ENCODE peak calls at places on chromosomes 4 and X, in five cellular contexts. C, U, L, S and O are unnamed samples.

GRCh38 chrX:105610401-105610800 is 211.9 kb upstream of the NRK start:
- DNase-seq in S (no peak), U (no peak), L (no peak), C (no peak), O (no peak)

GRCh38 chrX:25028726-25029125 is 13.0 kb upstream of the ARX start:
- DNase-seq in C (no peak), S (no peak), U (no peak), L (no peak), O (no peak)

GRCh38 chr4:123304151-123305021 is 92.2 kb upstream of the SPRY1 start:
- DNase-seq in L (peak; percentile 36), S (no peak), C (no peak), U (no peak), O (no peak)

GRCh38 chr4:48340276-48340904 is 939 bp upstream of the SLAIN2 start:
- DNase-seq in L (no peak), C (no peak), S (no peak), U (no peak), O (peak; percentile 85)

GRCh38 chrX:39814391-39814790 is 283.4 kb downstream of the BCOR start:
- DNase-seq in S (peak; percentile 16), C (no peak), U (peak; percentile 42), L (no peak), O (peak; percentile 56)

GRCh38 chr4:3880595-3881120 is 114.5 kb downstream of the ADRA2C start:
- DNase-seq in C (peak; percentile 19), U (peak; percentile 83), L (peak; percentile 89), S (peak; percentile 51), O (peak; percentile 94)

GRCh38 chr4:21901831-21902230 is 46.7 kb downstream of the KCNIP4 start:
- DNase-seq in S (no peak), U (no peak), L (no peak), C (no peak), O (no peak)

GRCh38 chr4:74618659-74619058 is 173.7 kb downstream of the AREG start:
- DNase-seq in L (no peak), S (no peak), C (no peak), U (no peak), O (peak; percentile 19)

GRCh38 chr4:109411964-109412363 is 21.7 kb upstream of the SEC24B start:
- DNase-seq in L (no peak), C (no peak), U (no peak), S (no peak), O (no peak)

GRCh38 chr4:25423548-25423947 is 46.5 kb downstream of the ANAPC4 start:
- DNase-seq in S (no peak), L (no peak), U (no peak), C (no peak), O (peak; percentile 37)

GRCh38 chr4:111991797-111992196 is 153.5 kb upstream of the FAM241A start:
- DNase-seq in S (no peak), U (no peak), C (peak; percentile 29), L (no peak), O (no peak)

GRCh38 chr4:153383131-153383530 is 38.6 kb downstream of the MND1 start:
- DNase-seq in C (no peak), S (no peak), U (no peak), L (no peak), O (no peak)

GRCh38 chr4:112951362-112951962 is 98.0 kb upstream of the ANK2 start:
- DNase-seq in U (peak; percentile 60), L (no peak), C (no peak), S (no peak), O (peak; percentile 53)

GRCh38 chrX:19389217-19389616 is 45.5 kb downstream of the PDHA1 start:
- DNase-seq in C (no peak), U (no peak), S (no peak), L (no peak), O (no peak)

GRCh38 chrX:2924151-2924550 is 5.0 kb downstream of the ARSD start:
- DNase-seq in L (no peak), U (no peak), C (no peak), S (no peak), O (no peak)

GRCh38 chr4:83618991-83619390 is 83.1 kb downstream of the GPAT3 start:
- DNase-seq in S (no peak), C (peak; percentile 3), U (no peak), L (no peak), O (peak; percentile 25)

GRCh38 chrX:39445336-39445735 is 644.1 kb downstream of the MID1IP1 start:
- DNase-seq in L (peak; percentile 18), U (peak; percentile 40), C (no peak), S (peak; percentile 20), O (no peak)

GRCh38 chr4:82715731-82716617 is 82.6 kb downstream of the SCD5 start:
- DNase-seq in U (no peak), S (no peak), L (no peak), C (no peak), O (peak; percentile 90)

GRCh38 chr4:63787326-63787725 is 621.9 kb downstream of the TECRL start:
- DNase-seq in C (no peak), S (no peak), L (no peak), U (no peak), O (no peak)

GRCh38 chr4:133584714-133585113 is 435.6 kb downstream of the PCDH10 start:
- DNase-seq in C (no peak), U (no peak), L (no peak), S (no peak), O (no peak)

GRCh38 chrX:133440081-133440796 is 24.9 kb upstream of the GPC4 start:
- DNase-seq in U (no peak), S (no peak), C (no peak), L (no peak), O (no peak)

GRCh38 chr4:7970031-7970946 is 30.6 kb upstream of the AFAP1 start:
- DNase-seq in L (no peak), U (no peak), C (no peak), S (peak; percentile 28), O (peak; percentile 82)

GRCh38 chr4:128904821-128905220 is 95.3 kb downstream of the JADE1 start:
- DNase-seq in S (no peak), C (no peak), L (no peak), U (no peak), O (no peak)

GRCh38 chrX:71626576-71626975 is 8.3 kb upstream of the CXCR3 start:
- DNase-seq in C (no peak), L (no peak), U (no peak), S (no peak), O (no peak)

GRCh38 chrX:107429090-107429489 is 20.4 kb upstream of the FRMPD3 start:
- DNase-seq in L (no peak), C (no peak), S (peak; percentile 6), U (peak; percentile 46), O (no peak)

GRCh38 chrX:111869639-111870034 is 6.3 kb upstream of the TRPC5OS start:
- DNase-seq in U (peak; percentile 49), S (no peak), L (peak; percentile 52), C (peak; percentile 8), O (peak; percentile 59)

GRCh38 chrX:18434896-18435295 is 9.5 kb downstream of the CDKL5 start:
- DNase-seq in C (no peak), U (no peak), S (no peak), L (no peak), O (no peak)

GRCh38 chr4:1296324-1297022 is 6.8 kb downstream of the MAEA start:
- DNase-seq in U (no peak), L (no peak), S (no peak), C (no peak), O (peak; percentile 78)

GRCh38 chrX:24828600-24828999 is 134.9 kb downstream of the POLA1 start:
- DNase-seq in S (no peak), L (no peak), C (no peak), U (no peak), O (no peak)

GRCh38 chr4:3660928-3661515 is 105.2 kb upstream of the ADRA2C start:
- DNase-seq in S (no peak), U (peak; percentile 58), L (no peak), C (no peak), O (no peak)

GRCh38 chr4:25710637-25711036 is 55.0 kb downstream of the SLC34A2 start:
- DNase-seq in U (no peak), L (no peak), S (no peak), C (no peak), O (peak; percentile 14)

GRCh38 chr4:120704529-120704928 is 218.0 kb downstream of the PRDM5 start:
- DNase-seq in U (no peak), S (no peak), C (no peak), L (no peak), O (no peak)

GRCh38 chr4:76198411-76199237 is 15.0 kb downstream of the SCARB2 start:
- DNase-seq in S (no peak), U (peak; percentile 83), C (peak; percentile 73), L (peak; percentile 41), O (no peak)

GRCh38 chr4:28686618-28687017 is 1826.0 kb downstream of the STIM2 start:
- DNase-seq in S (no peak), C (no peak), U (peak; percentile 62), L (peak; percentile 18), O (no peak)

GRCh38 chr4:154164931-154165839 is 326.4 kb downstream of the DCHS2 start:
- DNase-seq in C (no peak), U (no peak), S (no peak), L (no peak), O (peak; percentile 21)

GRCh38 chr4:82569076-82569475 is 7.3 kb upstream of the TMEM150C start:
- DNase-seq in C (no peak), S (no peak), U (no peak), L (no peak), O (no peak)

GRCh38 chr4:39614487-39615162 is 24.0 kb downstream of the SMIM14 start:
- DNase-seq in C (no peak), U (no peak), S (no peak), L (no peak), O (no peak)

GRCh38 chr4:108053281-108053701 is 63.6 kb downstream of the HADH start:
- DNase-seq in L (no peak), S (no peak), U (no peak), C (no peak), O (no peak)

GRCh38 chrX:154476821-154477220 is 2.3 kb downstream of the LAGE3 start:
- DNase-seq in L (no peak), S (no peak), C (no peak), U (no peak), O (peak; percentile 82)

GRCh38 chrX:72041166-72041565 is 90.5 kb downstream of the RTL5 start:
- DNase-seq in U (no peak), C (no peak), S (no peak), L (no peak), O (no peak)